ENCODE peak calls at places on chromosomes 5 and 9, in four cellular contexts. D is H4, S is A172, V is posterior cingulate gyrus. Q is an unnamed sample.

GRCh38 chr9:79700607-79701330 is 129.0 kb downstream of the TLE4 start:
- DNase-seq in S (no peak), D (no peak), V (no peak), Q (peak; percentile 3)

GRCh38 chr9:134585021-134585561 is 56.5 kb upstream of the COL5A1 start:
- DNase-seq in D (no peak), V (no peak), S (no peak), Q (no peak)

GRCh38 chr5:137997726-137998213 is 35.1 kb downstream of the FAM13B start:
- DNase-seq in D (peak; percentile 47), S (peak; percentile 42), V (no peak), Q (no peak)

GRCh38 chr5:160054831-160055230 is 45.9 kb downstream of the TTC1 start:
- DNase-seq in V (no peak), D (peak; percentile 14), S (peak; percentile 77), Q (no peak)

GRCh38 chr5:90201923-90202322 is 207.6 kb downstream of the CETN3 start:
- DNase-seq in S (peak; percentile 40), D (peak; percentile 67), V (no peak), Q (peak; percentile 32)

GRCh38 chr9:38334234-38334633 is 58.3 kb upstream of the ALDH1B1 start:
- DNase-seq in S (no peak), D (no peak), V (no peak), Q (no peak)

GRCh38 chr9:28518439-28518838 is 945.2 kb upstream of the C9orf72 start:
- DNase-seq in S (no peak), D (no peak), V (no peak), Q (peak; percentile 35)

GRCh38 chr5:14407746-14408175 is 173.8 kb upstream of the OTULINL start:
- DNase-seq in D (no peak), V (no peak), S (no peak), Q (no peak)

Q was measured in A673.